ENCODE peak calls at places on chromosomes 12 and 14, in ten cellular contexts. E, K, D, C, R, L, T, F, X and V are unnamed samples.

GRCh38 chr14:43019826-43020225 is 1413.2 kb downstream of the LRFN5 start:
- DNase-seq in E (no peak), K (no peak), D (no peak), C (no peak), R (no peak), L (no peak), T (no peak), F (no peak), X (no peak), V (no peak)

GRCh38 chr12:132834181-132834711 is 5.6 kb upstream of the GOLGA3 start:
- DNase-seq in E (peak; percentile 27), K (no peak), D (no peak), C (no peak), R (no peak), L (no peak), T (no peak), F (no peak), X (no peak), V (no peak)

GRCh38 chr14:50935126-50936090 is 8.9 kb downstream of the PYGL start:
- DNase-seq in E (no peak), K (no peak), D (no peak), C (no peak), R (no peak), L (no peak), T (no peak), F (no peak), X (no peak), V (no peak)

GRCh38 chr12:68119250-68119649 is 40.3 kb downstream of the IFNG start:
- DNase-seq in E (no peak), K (no peak), D (no peak), C (no peak), R (no peak), L (no peak), T (no peak), F (no peak), X (no peak), V (no peak)

GRCh38 chr14:57492859-57493258 is 798 bp downstream of the CCDC198 start:
- DNase-seq in E (no peak), K (no peak), D (no peak), C (peak; percentile 67), R (no peak), L (no peak), T (peak; percentile 7), F (no peak), X (peak; percentile 62), V (no peak)

GRCh38 chr12:108133482-108133881 is 4.4 kb downstream of the WSCD2 start:
- DNase-seq in E (no peak), K (no peak), D (no peak), C (no peak), R (no peak), L (no peak), T (no peak), F (no peak), X (no peak), V (peak; percentile 62)

GRCh38 chr12:16349132-16349463 is 1.7 kb downstream of the MGST1 start:
- DNase-seq in E (no peak), K (no peak), D (no peak), C (peak; percentile 91), R (no peak), L (no peak), T (peak; percentile 95), F (no peak), X (peak; percentile 97), V (peak; percentile 61)

GRCh38 chr12:132771126-132771838 is 9.7 kb upstream of the ANKLE2 start:
- DNase-seq in E (peak; percentile 51), K (no peak), D (no peak), C (no peak), R (no peak), L (no peak), T (no peak), F (peak; percentile 63), X (peak; percentile 48), V (no peak)

GRCh38 chr14:85572845-85573244 is 42.9 kb downstream of the FLRT2 start:
- DNase-seq in E (no peak), K (no peak), D (no peak), C (peak; percentile 66), R (no peak), L (no peak), T (no peak), F (no peak), X (peak; percentile 89), V (no peak)

GRCh38 chr12:91883811-91884210 is 261.8 kb downstream of the BTG1 start:
- DNase-seq in E (no peak), K (no peak), D (no peak), C (no peak), R (no peak), L (no peak), T (no peak), F (no peak), X (peak; percentile 7), V (no peak)

GRCh38 chr12:57416039-57416996 is 14.5 kb downstream of the R3HDM2 start:
- DNase-seq in E (no peak), K (no peak), D (no peak), C (peak; percentile 21), R (no peak), L (no peak), T (no peak), F (no peak), X (peak; percentile 39), V (no peak)

GRCh38 chr14:103109789-103110415 is 13.4 kb upstream of the TNFAIP2 start:
- DNase-seq in E (no peak), K (no peak), D (no peak), C (no peak), R (no peak), L (peak; percentile 86), T (peak; percentile 54), F (no peak), X (peak; percentile 66), V (peak; percentile 65)

GRCh38 chr14:73834258-73834620 is 17.4 kb upstream of the PTGR2 start:
- DNase-seq in E (no peak), K (no peak), D (no peak), C (no peak), R (no peak), L (no peak), T (no peak), F (no peak), X (no peak), V (no peak)

GRCh38 chr14:69360438-69361108 is 37.5 kb downstream of the ERH start:
- DNase-seq in E (no peak), K (no peak), D (no peak), C (no peak), R (no peak), L (peak; percentile 19), T (no peak), F (no peak), X (no peak), V (no peak)

GRCh38 chr14:21385170-21385904 is 1.5 kb upstream of the SUPT16H start:
- DNase-seq in E (no peak), K (no peak), D (no peak), C (no peak), R (no peak), L (peak; percentile 15), T (no peak), F (peak; percentile 13), X (no peak), V (no peak)

GRCh38 chr12:29158364-29158763 is 9.3 kb downstream of the FAR2 start:
- DNase-seq in E (no peak), K (no peak), D (no peak), C (no peak), R (no peak), L (no peak), T (no peak), F (no peak), X (no peak), V (no peak)

GRCh38 chr14:60648169-60648933 is 926 bp downstream of the SIX1 start:
- DNase-seq in E (no peak), K (no peak), D (no peak), C (no peak), R (peak; percentile 26), L (peak; percentile 79), T (no peak), F (no peak), X (no peak), V (peak; percentile 33)

GRCh38 chr12:12726543-12727093 is 9.4 kb downstream of the CDKN1B start:
- DNase-seq in E (no peak), K (no peak), D (no peak), C (peak; percentile 84), R (no peak), L (no peak), T (peak; percentile 90), F (no peak), X (peak; percentile 87), V (no peak)

GRCh38 chr14:79057333-79057732 is 887.2 kb downstream of the NRXN3 start:
- DNase-seq in E (no peak), K (no peak), D (no peak), C (no peak), R (no peak), L (no peak), T (no peak), F (no peak), X (no peak), V (no peak)

GRCh38 chr14:60092516-60092915 is 793 bp downstream of the PCNX4 start:
- DNase-seq in E (no peak), K (no peak), D (no peak), C (no peak), R (no peak), L (no peak), T (peak; percentile 29), F (peak; percentile 7), X (peak; percentile 62), V (no peak)

GRCh38 chr14:91870001-91870400 is 2.7 kb upstream of the TC2N start:
- DNase-seq in E (peak; percentile 73), K (no peak), D (no peak), C (no peak), R (no peak), L (no peak), T (no peak), F (no peak), X (no peak), V (no peak)

GRCh38 chr14:85535316-85535715 is 5.4 kb downstream of the FLRT2 start:
- DNase-seq in E (no peak), K (no peak), D (no peak), C (no peak), R (no peak), L (no peak), T (no peak), F (no peak), X (no peak), V (no peak)

GRCh38 chr12:66296171-66296683 is 6.1 kb upstream of the HELB start:
- DNase-seq in E (no peak), K (no peak), D (no peak), C (no peak), R (no peak), L (no peak), T (no peak), F (no peak), X (no peak), V (no peak)

GRCh38 chr14:76773188-76773885 is 12.1 kb downstream of the VASH1 start:
- DNase-seq in E (no peak), K (peak; percentile 81), D (peak; percentile 28), C (peak; percentile 78), R (no peak), L (peak; percentile 71), T (peak; percentile 87), F (no peak), X (peak; percentile 91), V (peak; percentile 59)

GRCh38 chr14:88228519-88229236 is 94.4 kb downstream of the KCNK10 start:
- DNase-seq in E (no peak), K (no peak), D (no peak), C (no peak), R (no peak), L (no peak), T (no peak), F (no peak), X (no peak), V (no peak)

GRCh38 chr12:49705479-49706267 is 1.5 kb downstream of the FMNL3 start:
- DNase-seq in E (peak; percentile 17), K (peak; percentile 68), D (no peak), C (no peak), R (no peak), L (peak; percentile 37), T (peak; percentile 80), F (peak; percentile 6), X (peak; percentile 81), V (peak; percentile 41)

GRCh38 chr14:69101331-69101826 is 51.5 kb downstream of the DCAF5 start:
- DNase-seq in E (no peak), K (no peak), D (no peak), C (peak; percentile 90), R (no peak), L (peak; percentile 8), T (peak; percentile 79), F (no peak), X (peak; percentile 93), V (no peak)

GRCh38 chr14:61179061-61179675 is 102.0 kb downstream of the TMEM30B start:
- DNase-seq in E (no peak), K (no peak), D (no peak), C (no peak), R (no peak), L (no peak), T (peak; percentile 65), F (no peak), X (peak; percentile 66), V (no peak)